ENCODE peak calls at places on chromosomes 6 and 20, in eight cellular contexts. J, I, U, B, V, F, Y and M are unnamed samples.

GRCh38 chr6:10406556-10406955 is 8.3 kb downstream of the TFAP2A start:
- DNase-seq in J (no peak), F (no peak), Y (no peak), U (no peak), I (no peak), B (no peak), V (no peak), M (no peak)

GRCh38 chr20:4726710-4727391 is 5.1 kb downstream of the PRND start:
- DNase-seq in B (peak), Y (no peak), I (no peak), J (no peak), F (no peak), U (no peak), V (peak), M (no peak)

GRCh38 chr20:33820362-33820761 is 9.2 kb downstream of the CHMP4B start:
- DNase-seq in Y (no peak), I (no peak), F (no peak), B (no peak), U (no peak), J (no peak), V (no peak), M (no peak)

GRCh38 chr20:35260426-35260825 is 17.5 kb downstream of the MMP24OS start:
- DNase-seq in U (no peak), V (no peak), I (no peak), F (no peak), Y (no peak), J (no peak), B (no peak), M (no peak)

GRCh38 chr20:21517566-21518277 is 3.9 kb upstream of the NKX2-2 start:
- DNase-seq in V (no peak), I (peak), F (no peak), U (no peak), B (no peak), Y (no peak), J (no peak), M (no peak)

GRCh38 chr6:143149771-143150170 is 89.1 kb downstream of the AIG1 start:
- DNase-seq in U (no peak), Y (no peak), I (no peak), F (no peak), B (no peak), J (no peak), V (no peak), M (no peak)

GRCh38 chr6:94372229-94372628 is 952.9 kb upstream of the EPHA7 start:
- DNase-seq in U (no peak), F (no peak), I (no peak), Y (no peak), B (no peak), J (no peak), V (no peak), M (no peak)

GRCh38 chr6:143958839-143959399 is 49.1 kb downstream of the PLAGL1 start:
- DNase-seq in J (no peak), V (no peak), B (no peak), U (no peak), I (peak), F (peak), Y (peak), M (no peak)

GRCh38 chr6:141562801-141563763 is 569.6 kb upstream of the GJE1 start:
- DNase-seq in F (no peak), B (peak), Y (peak), V (peak), I (peak), J (peak), U (peak), M (peak)

GRCh38 chr20:18645851-18646250 is 58.0 kb downstream of the DTD1 start:
- DNase-seq in B (no peak), J (no peak), U (no peak), I (no peak), F (no peak), Y (no peak), V (no peak), M (no peak)

GRCh38 chr6:10759312-10759839 is 11.8 kb downstream of the TMEM14B start:
- DNase-seq in V (peak), U (no peak), Y (peak), J (peak), B (no peak), F (no peak), I (peak), M (peak)

GRCh38 chr6:160217073-160217472 is 41.5 kb downstream of the SLC22A2 start:
- DNase-seq in F (no peak), U (no peak), V (no peak), B (no peak), Y (no peak), J (no peak), I (no peak), M (no peak)

GRCh38 chr6:72580281-72580940 is 41.5 kb upstream of the KCNQ5 start:
- DNase-seq in B (no peak), J (peak), V (peak), U (no peak), Y (peak), F (peak), I (peak), M (no peak)

GRCh38 chr20:57907131-57908083 is 197.6 kb upstream of the PMEPA1 start:
- DNase-seq in V (no peak), I (no peak), U (no peak), Y (no peak), F (no peak), J (no peak), B (no peak), M (no peak)

GRCh38 chr6:157717266-157717870 is 105.7 kb upstream of the SNX9 start:
- DNase-seq in Y (no peak), I (no peak), V (no peak), B (no peak), J (no peak), F (no peak), U (no peak), M (no peak)

GRCh38 chr20:32513031-32513866 is 71.9 kb downstream of the NOL4L start:
- DNase-seq in J (no peak), F (no peak), B (no peak), Y (no peak), U (no peak), I (no peak), V (no peak), M (no peak)

GRCh38 chr6:7151381-7151780 is 43.6 kb downstream of the RREB1 start:
- DNase-seq in J (no peak), Y (peak), V (peak), I (no peak), F (no peak), U (no peak), B (no peak), M (no peak)

GRCh38 chr6:33745558-33745957 is 1.1 kb downstream of the IP6K3 start:
- DNase-seq in U (no peak), Y (peak), F (no peak), I (no peak), V (peak), B (no peak), J (peak), M (no peak)

GRCh38 chr6:33742837-33743236 is 3.9 kb downstream of the IP6K3 start:
- DNase-seq in J (no peak), B (no peak), I (no peak), V (no peak), F (no peak), U (no peak), Y (no peak), M (no peak)

GRCh38 chr6:33746036-33746600 is 587 bp downstream of the IP6K3 start:
- DNase-seq in F (no peak), V (peak), B (no peak), I (peak), U (no peak), Y (no peak), J (peak), M (no peak)

GRCh38 chr6:33744895-33745546 is 1.7 kb downstream of the IP6K3 start:
- DNase-seq in I (peak), Y (no peak), F (no peak), J (peak), V (no peak), B (no peak), U (no peak), M (no peak)

DNA sequence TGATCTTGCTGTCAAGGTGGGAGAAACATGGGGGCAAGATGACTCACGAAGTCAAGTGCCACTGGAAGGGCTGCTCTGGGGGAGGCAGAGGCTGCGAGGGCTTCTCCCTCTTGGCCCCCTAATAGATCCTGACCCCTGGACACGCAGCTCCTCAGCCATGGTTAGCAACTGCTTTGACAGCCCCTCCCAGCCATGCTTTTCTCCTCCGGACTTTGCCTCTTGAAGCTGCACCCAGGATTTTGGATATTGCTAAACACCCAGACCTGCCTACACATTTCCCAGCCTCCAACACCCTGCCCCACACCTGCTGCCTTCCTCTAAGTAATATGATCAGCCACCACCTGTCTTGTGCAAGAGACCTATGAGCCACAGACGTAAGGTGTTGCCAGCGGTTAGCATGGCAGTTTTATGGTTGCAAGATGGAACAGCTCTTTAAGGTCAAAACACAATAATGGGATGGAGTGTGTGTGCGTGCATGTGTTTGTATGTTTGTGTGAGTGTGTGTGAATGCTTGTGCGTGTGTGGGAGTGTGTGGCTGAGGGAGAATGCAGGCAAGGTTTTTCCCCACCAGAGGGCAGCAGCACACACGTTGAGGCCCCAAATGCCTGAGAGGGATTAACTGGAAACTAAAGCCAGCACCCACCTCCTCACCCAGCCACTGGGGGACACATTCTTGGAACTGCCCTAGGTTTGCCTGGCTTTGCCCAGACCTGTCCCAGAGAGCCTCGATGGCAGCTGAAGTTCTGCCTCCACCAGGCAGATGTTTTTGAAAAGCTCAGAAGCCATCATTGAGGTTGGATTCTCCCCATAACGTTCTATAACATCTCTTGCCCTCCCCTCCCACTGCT is 2.5 kb downstream of the IP6K3 start:
- DNase-seq in F (peak), B (no peak), I (peak), Y (peak), V (peak), J (peak), U (peak), M (peak)
- H3K4me3 ChIP-seq in F (no peak), B (no peak), I (no peak), Y (peak), V (no peak), J (no peak), U (no peak), M (peak)

DNA sequence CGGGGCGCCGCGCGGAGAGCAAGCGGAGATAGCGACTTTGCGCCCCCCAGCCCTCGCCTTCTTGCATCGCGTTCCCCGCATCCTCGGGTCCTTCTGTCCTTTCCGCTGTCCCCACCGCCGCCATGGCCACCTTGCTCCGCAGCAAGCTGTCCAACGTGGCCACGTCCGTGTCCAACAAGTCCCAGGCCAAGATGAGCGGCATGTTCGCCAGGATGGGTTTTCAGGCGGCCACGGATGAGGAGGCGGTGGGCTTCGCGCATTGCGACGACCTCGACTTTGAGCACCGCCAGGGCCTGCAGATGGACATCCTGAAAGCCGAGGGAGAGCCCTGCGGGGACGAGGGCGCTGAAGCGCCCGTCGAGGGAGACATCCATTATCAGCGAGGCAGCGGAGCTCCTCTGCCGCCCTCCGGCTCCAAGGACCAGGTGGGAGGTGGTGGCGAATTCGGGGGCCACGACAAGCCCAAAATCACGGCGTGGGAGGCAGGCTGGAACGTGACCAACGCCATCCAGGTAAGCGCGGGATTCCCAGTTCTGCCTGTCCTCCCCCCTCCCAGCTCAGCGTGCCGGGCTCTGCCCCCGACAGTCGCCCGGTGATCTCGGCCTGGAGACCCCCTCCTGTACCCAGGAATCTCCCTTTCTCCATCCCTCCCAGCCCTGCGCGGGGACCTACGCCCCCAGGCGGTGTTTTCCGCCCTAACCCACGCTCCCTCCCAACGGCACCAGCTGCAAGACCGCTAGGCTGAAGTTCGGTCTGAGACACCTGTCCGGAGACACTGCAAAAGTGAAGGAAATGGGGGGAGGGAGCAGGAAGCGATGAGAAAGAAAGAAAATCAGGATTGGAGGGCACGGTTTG is 544 bp downstream of the SLC32A1 start:
- DNase-seq in V (no peak), B (no peak), F (no peak), I (peak), J (no peak), U (peak), Y (no peak), M (no peak)
- TF ChIP-seq EZH2 in V (peak), B (no peak), F (peak), I (peak), J (peak), U (peak), Y (no peak), M (no peak)

DNA sequence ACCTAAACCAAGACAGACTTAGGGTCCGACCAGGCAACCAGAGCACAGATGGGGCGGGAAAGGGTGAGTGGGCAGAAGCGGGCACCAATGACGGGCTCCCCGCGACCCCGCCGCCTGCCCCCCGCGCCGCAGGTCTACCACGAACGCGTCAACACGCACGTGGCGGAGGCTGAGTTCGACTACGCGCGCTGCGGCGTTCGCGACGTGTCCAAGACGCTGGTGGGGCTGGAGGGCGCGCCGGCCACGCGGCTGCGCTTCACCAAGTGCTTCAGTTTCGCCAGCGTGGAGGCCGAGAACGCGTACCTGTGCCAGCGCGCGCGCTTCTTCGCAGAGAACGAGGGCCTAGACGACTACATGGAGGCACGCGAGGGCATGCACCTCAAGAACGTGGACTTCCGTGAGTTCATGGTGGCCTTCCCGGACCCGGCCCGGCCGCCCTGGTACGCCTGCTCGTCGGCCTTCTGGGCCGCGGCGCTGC is 5.1 kb downstream of the TMEM151B start:
- DNase-seq in V (no peak), Y (no peak), I (no peak), B (no peak), U (no peak), J (no peak), F (no peak), M (no peak)
- H3K4me3 ChIP-seq in V (no peak), Y (peak), I (no peak), B (no peak), U (no peak), J (no peak), F (no peak), M (no peak)

GRCh38 chr6:70957284-70957617 is 391 bp upstream of the B3GAT2 start:
- DNase-seq in J (no peak), I (no peak), U (no peak), B (no peak), Y (no peak), V (peak), F (no peak), M (no peak)
- TF ChIP-seq EZH2 in J (no peak), I (peak), U (no peak), B (no peak), Y (no peak), V (no peak), F (peak), M (no peak)

GRCh38 chr20:44961024-44961866 is 1.0 kb upstream of the TOMM34 start:
- DNase-seq in Y (peak), J (no peak), F (no peak), B (no peak), V (no peak), U (no peak), I (no peak), M (no peak)

GRCh38 chr20:44956410-44956809 is 3.8 kb downstream of the TOMM34 start:
- DNase-seq in J (peak), U (no peak), I (no peak), V (no peak), Y (no peak), F (no peak), B (no peak), M (no peak)

GRCh38 chr20:44959896-44960852 is at the start of gene TOMM34:
- DNase-seq in V (peak), J (peak), I (peak), U (peak), B (no peak), Y (peak), F (peak), M (peak)

GRCh38 chr20:44959082-44959895 is 908 bp downstream of the TOMM34 start:
- DNase-seq in U (peak), I (peak), J (peak), B (no peak), Y (peak), F (no peak), V (peak), M (peak)

GRCh38 chr20:44958276-44958675 is 1.9 kb downstream of the TOMM34 start:
- DNase-seq in Y (no peak), U (no peak), F (no peak), J (no peak), B (no peak), V (no peak), I (no peak), M (no peak)
- H3K4me3 ChIP-seq in Y (no peak), U (peak), F (peak), J (no peak), B (peak), V (no peak), I (peak), M (peak)